ENCODE peak calls at places on chromosomes 16 and 17, in four cellular contexts. Z, D, S and U are unnamed samples.

GRCh38 chr17:45222273-45222993 is 748 bp downstream of the FMNL1 start:
- DNase-seq in D (no peak), Z (no peak), S (no peak), U (peak; percentile 65)

GRCh38 chr16:83615131-83615530 is 192.6 kb upstream of the HSBP1 start:
- DNase-seq in S (no peak), D (no peak), Z (no peak), U (no peak)

GRCh38 chr17:7774037-7774659 is 56.6 kb downstream of the DNAH2 start:
- DNase-seq in S (peak; percentile 86), D (peak; percentile 35), Z (no peak), U (no peak)

GRCh38 chr16:3274490-3274889 is 8.8 kb upstream of the ZNF263 start:
- DNase-seq in S (peak; percentile 91), D (no peak), Z (no peak), U (no peak)

GRCh38 chr17:75516619-75517276 is 420 bp downstream of the TSEN54 start:
- DNase-seq in S (no peak), Z (no peak), D (no peak), U (no peak)

GRCh38 chr16:20766294-20766693 is 2.5 kb downstream of the ACSM3 start:
- DNase-seq in Z (no peak), D (no peak), S (no peak), U (no peak)

GRCh38 chr16:68408967-68409366 is 39.3 kb downstream of the SMPD3 start:
- DNase-seq in D (no peak), S (no peak), Z (no peak), U (no peak)

GRCh38 chr17:45146616-45147101 is 1.6 kb upstream of the HEXIM1 start:
- DNase-seq in S (no peak), D (peak; percentile 83), Z (no peak), U (no peak)

GRCh38 chr17:55693244-55694216 is 29.1 kb downstream of the TMEM100 start:
- DNase-seq in S (no peak), Z (no peak), D (no peak), U (peak; percentile 34)

GRCh38 chr17:60392845-60393702 is 1.1 kb upstream of the USP32 start:
- DNase-seq in S (peak; percentile 44), D (peak; percentile 60), Z (peak; percentile 48), U (peak; percentile 57)

GRCh38 chr16:4660454-4661007 is 32.8 kb upstream of the NUDT16L1 start:
- DNase-seq in D (no peak), S (peak; percentile 84), Z (no peak), U (peak; percentile 50)

GRCh38 chr17:74981979-74982662 is 5.3 kb upstream of the CDR2L start:
- DNase-seq in D (peak; percentile 76), Z (no peak), S (peak; percentile 72), U (peak; percentile 99)

GRCh38 chr17:46771601-46772012 is 46.9 kb downstream of the WNT3 start:
- DNase-seq in S (no peak), D (peak; percentile 47), Z (no peak), U (peak; percentile 92)

GRCh38 chr17:15981646-15982580 is 17.6 kb downstream of the ZSWIM7 start:
- DNase-seq in Z (no peak), D (peak; percentile 36), S (no peak), U (no peak)

GRCh38 chr16:58020628-58021521 is 4.7 kb upstream of the MMP15 start:
- DNase-seq in D (peak; percentile 48), S (peak; percentile 50), Z (no peak), U (peak; percentile 70)

GRCh38 chr16:399278-400019 is 2.2 kb upstream of the DECR2 start:
- DNase-seq in Z (no peak), D (peak; percentile 19), S (no peak), U (no peak)
- TF ChIP-seq PBX3 in Z (no peak), D (no peak), S (no peak), U (no peak)

DNA sequence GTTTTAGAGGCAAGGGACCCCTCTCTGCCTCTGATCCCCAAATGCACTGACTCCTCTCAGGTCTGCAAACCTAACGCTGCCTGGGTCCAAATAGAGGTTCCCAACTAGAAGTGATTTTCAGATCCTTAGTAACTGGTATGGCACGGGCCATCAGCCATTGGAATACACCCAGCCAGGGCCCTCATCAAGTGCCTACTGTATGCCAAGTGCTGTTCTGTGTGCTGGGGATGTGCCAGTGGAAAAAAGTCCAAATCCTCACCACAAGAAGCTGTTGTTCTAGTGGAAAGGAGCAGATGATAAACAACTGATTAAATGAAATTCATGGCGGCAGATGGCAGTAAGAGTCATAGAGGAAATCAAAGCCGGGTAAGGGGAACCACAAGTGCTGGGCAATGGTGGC is 57.2 kb upstream of the MED9 start:
- DNase-seq in D (no peak), S (no peak), Z (no peak), U (no peak)
- TF ChIP-seq PBX3 in D (no peak), S (no peak), Z (no peak), U (no peak)

DNA sequence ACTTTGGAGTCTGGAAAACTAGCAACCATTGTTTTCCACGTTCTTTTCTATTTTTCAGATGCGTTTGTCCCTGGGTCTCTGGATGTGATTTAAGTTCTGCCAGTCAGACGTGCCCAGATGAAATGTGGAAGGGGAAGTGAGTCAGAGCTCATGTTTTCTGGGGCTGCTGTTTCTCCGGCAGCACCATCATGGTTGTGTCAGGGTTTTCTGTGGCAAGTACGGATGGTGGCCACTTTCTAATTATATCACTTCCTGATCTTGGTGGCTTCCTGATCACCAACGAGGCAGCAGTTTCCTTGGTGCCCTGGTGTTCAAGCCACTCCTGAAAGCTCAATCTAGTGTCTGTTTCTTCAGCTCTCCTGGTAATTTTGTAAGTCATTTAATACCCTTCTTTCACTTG is 31.4 kb upstream of the PMFBP1 start:
- DNase-seq in Z (peak; percentile 49), S (no peak), D (no peak), U (no peak)
- TF ChIP-seq PBX3 in Z (no peak), S (no peak), D (no peak), U (peak; percentile 77)

GRCh38 chr17:79085921-79086551 is 11.4 kb downstream of the ENGASE start:
- DNase-seq in Z (no peak), S (no peak), D (no peak), U (no peak)
- TF ChIP-seq PBX3 in Z (no peak), S (no peak), D (no peak), U (no peak)

DNA sequence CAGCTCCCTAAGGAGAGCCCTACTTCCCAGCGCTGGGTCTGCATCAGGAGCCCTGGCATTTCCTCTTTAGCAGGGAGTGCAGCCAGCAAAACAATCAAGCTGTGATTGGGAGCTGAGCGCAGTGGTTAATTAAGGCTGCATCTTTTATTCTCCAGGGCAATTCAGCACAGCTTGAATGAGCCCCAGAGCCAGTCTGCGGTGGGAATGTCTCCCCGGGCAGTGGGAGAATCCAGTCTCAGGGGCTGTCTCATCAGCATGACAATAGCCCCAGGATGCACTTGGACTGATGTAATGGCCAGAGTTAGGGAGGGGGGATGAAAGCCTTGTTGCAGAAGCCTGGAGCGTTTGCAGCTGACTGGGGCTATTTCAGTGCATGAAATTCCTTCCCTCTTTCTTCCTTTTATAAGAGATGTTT is 292.6 kb upstream of the SOX9 start:
- DNase-seq in D (no peak), S (no peak), Z (no peak), U (peak; percentile 58)
- TF ChIP-seq PBX3 in D (no peak), S (no peak), Z (no peak), U (no peak)

DNA sequence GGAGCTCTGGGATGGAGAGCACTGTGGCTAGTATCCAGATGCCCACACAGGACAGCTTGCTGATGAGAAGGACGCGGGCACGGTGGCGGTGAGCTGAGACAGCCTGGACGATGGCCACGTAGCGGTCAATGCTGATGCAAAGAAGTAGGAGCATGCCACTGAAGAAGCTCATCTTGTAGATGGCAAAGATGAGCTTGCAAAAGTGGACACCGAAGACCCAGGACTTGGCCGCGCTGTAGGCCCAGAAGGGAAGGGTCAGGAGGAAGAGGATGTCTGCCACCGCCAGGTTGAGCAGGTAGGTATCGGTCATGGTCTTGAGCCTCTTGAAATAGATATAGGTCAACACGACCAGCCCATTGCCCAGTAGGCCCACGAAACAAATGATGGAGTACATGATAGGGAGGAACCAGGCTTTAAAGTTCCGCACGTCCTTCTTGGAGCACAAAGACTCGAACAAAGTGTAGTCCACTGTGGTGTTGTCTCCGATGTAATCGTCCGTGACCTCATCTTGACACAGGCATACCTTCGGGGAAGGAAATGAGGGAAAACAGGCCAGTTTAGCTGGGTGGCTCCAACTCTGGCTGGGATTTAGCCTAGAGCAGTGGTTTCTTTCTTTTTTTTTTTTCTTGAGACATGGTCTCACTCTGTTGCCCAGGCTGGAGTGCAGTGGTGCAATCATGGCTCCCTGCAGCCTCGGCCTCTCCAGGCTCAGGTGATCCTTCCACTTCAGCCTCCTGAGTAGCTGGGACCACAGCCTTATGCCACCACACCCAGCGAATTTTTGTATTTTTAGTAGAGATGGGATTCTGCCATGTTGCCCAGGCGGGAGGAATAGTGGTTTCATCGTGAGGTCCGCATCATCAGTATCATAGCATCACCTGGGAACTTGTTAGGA is 9.7 kb downstream of the CCR7 start:
- DNase-seq in D (no peak), Z (no peak), S (no peak), U (no peak)
- TF ChIP-seq PBX3 in D (no peak), Z (no peak), S (no peak), U (no peak)

GRCh38 chr16:85612191-85612800 is 826 bp upstream of the GSE1 start:
- DNase-seq in D (peak; percentile 96), S (peak; percentile 91), Z (no peak), U (peak; percentile 81)
- TF ChIP-seq PBX3 in D (no peak), S (no peak), Z (no peak), U (peak; percentile 20)

DNA sequence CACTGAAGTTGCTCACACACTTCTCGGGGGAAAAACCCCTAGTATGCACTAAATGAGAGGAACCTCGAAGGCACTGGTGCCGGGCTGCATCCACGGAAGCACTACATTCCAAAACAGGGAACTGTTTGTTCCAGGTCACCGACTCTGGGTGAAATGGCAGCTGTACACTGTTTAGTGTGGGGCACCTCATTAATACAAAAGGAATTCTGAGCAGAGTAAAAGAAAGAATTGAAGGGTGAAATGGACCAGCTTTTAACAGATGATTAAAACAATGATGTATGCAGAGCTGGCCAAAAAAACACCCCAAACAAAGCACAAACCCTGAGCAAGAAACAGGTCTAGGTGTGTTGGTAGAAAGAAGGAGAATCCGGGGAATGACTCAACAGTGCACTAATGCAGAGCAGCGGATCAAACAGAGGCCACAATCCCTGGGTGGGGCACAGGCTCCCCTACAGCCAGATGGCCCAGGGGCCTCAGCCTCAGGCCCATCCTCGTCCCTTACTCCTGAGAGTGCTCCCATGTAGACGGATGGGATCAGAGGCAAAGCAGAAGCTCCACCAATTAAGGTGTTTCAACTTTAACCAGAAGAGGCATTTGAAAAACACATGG is 161.5 kb downstream of the ZFHX3 start:
- DNase-seq in Z (no peak), D (no peak), S (no peak), U (no peak)
- TF ChIP-seq PBX3 in Z (no peak), D (no peak), S (no peak), U (no peak)